ENCODE peak calls at places on chromosomes 1 and 21, in five cellular contexts. N is HEK293T, Y is M059J, L is T1000, E is skeletal muscle cell. R is an unnamed sample.

GRCh38 chr1:45999507-45999906 is 132.9 kb downstream of the PIK3R3 start:
- DNase-seq in N (no peak), Y (no peak), L (no peak), E (no peak), R (no peak)

GRCh38 chr1:76807543-76808260 is 59.6 kb upstream of the ST6GALNAC5 start:
- DNase-seq in N (no peak), Y (no peak), L (no peak), E (no peak), R (no peak)

GRCh38 chr1:154856544-154856943 is 13.5 kb downstream of the KCNN3 start:
- DNase-seq in N (no peak), Y (no peak), L (no peak), E (no peak), R (no peak)

GRCh38 chr1:30695481-30695880 is 27.9 kb downstream of the MATN1 start:
- DNase-seq in N (no peak), Y (no peak), L (no peak), E (no peak), R (no peak)

GRCh38 chr1:69967245-69967766 is 238.1 kb downstream of the LRRC40 start:
- DNase-seq in N (no peak), Y (peak), L (no peak), E (no peak), R (no peak)

GRCh38 chr21:28791595-28792282 is 200.9 kb downstream of the LTN1 start:
- DNase-seq in N (no peak), Y (no peak), L (no peak), E (no peak), R (peak)

GRCh38 chr1:186753241-186753640 is 73.0 kb upstream of the PTGS2 start:
- DNase-seq in N (no peak), Y (peak), L (no peak), E (no peak), R (no peak)

GRCh38 chr1:35557118-35557610 is at the start of gene KIAA0319L:
- DNase-seq in N (peak), Y (peak), L (peak), E (no peak), R (peak)

GRCh38 chr1:208059328-208060017 is 148.5 kb upstream of the CD34 start:
- DNase-seq in N (peak), Y (no peak), L (no peak), E (no peak), R (no peak)

GRCh38 chr1:231694081-231694443 is 67.5 kb downstream of the DISC1 start:
- DNase-seq in N (no peak), Y (no peak), L (no peak), E (no peak), R (no peak)

GRCh38 chr1:22639286-22639685 is 2.9 kb downstream of the C1QA start:
- DNase-seq in N (no peak), Y (peak), L (no peak), E (peak), R (peak)

GRCh38 chr21:39613029-39613934 is 542 bp downstream of the B3GALT5 start:
- DNase-seq in N (no peak), Y (no peak), L (no peak), E (no peak), R (no peak)

GRCh38 chr1:158203693-158204457 is 23.2 kb downstream of the CD1D start:
- DNase-seq in N (peak), Y (peak), L (no peak), E (peak), R (peak)

GRCh38 chr1:172394167-172394751 is 26.2 kb upstream of the C1orf105 start:
- DNase-seq in N (no peak), Y (peak), L (no peak), E (no peak), R (no peak)

GRCh38 chr21:42534361-42534900 is 20.8 kb downstream of the SLC37A1 start:
- DNase-seq in N (no peak), Y (no peak), L (no peak), E (no peak), R (no peak)

GRCh38 chr1:211825990-211826389 is 4.6 kb downstream of the LPGAT1 start:
- DNase-seq in N (no peak), Y (peak), L (no peak), E (peak), R (no peak)

GRCh38 chr1:59229138-59229537 is 67.8 kb upstream of the FGGY start:
- DNase-seq in N (no peak), Y (no peak), L (no peak), E (peak), R (no peak)

GRCh38 chr21:22890656-22891055 is 1892.4 kb downstream of the NCAM2 start:
- DNase-seq in N (no peak), Y (no peak), L (no peak), E (no peak), R (no peak)

GRCh38 chr1:43388613-43389012 is 987 bp downstream of the MED8 start:
- DNase-seq in N (no peak), Y (no peak), L (no peak), E (no peak), R (no peak)

GRCh38 chr1:68812295-68812694 is 315.4 kb upstream of the DEPDC1 start:
- DNase-seq in N (no peak), Y (no peak), L (no peak), E (no peak), R (no peak)

GRCh38 chr1:1783320-1783719 is 5.0 kb upstream of the NADK start:
- DNase-seq in N (no peak), Y (no peak), L (no peak), E (no peak), R (no peak)

GRCh38 chr1:203287109-203287893 is 18.0 kb upstream of the BTG2 start:
- DNase-seq in N (no peak), Y (no peak), L (no peak), E (no peak), R (peak)

GRCh38 chr1:107365874-107366273 is 225.0 kb downstream of the NTNG1 start:
- DNase-seq in N (no peak), Y (no peak), L (no peak), E (no peak), R (no peak)

GRCh38 chr1:186476306-186477040 is 15.6 kb upstream of the PDC start:
- DNase-seq in N (no peak), Y (no peak), L (no peak), E (no peak), R (no peak)